ENCODE peak calls at places on chromosomes 16 and 17, in nine cellular contexts. One of them, this sample, is unnamed.

GRCh38 chr17:82317394-82318168 is at the start of gene CD7:
- DNase-seq in GM12865: no peak
- DNase-seq in lung: no peak
- DNase-seq in pancreas: no peak
- DNase-seq in cardiac fibroblast: no peak
- DNase-seq in mesothelial cell of epicardium: no peak
- DNase-seq in astrocyte of the cerebellum: no peak
- DNase-seq in H9: no peak
- DNase-seq in fibroblast of lung: no peak
- DNase-seq in this sample: no peak

GRCh38 chr17:7041607-7042506 is 2.0 kb downstream of the SLC16A11 start:
- DNase-seq in fibroblast of lung: no peak
- DNase-seq in astrocyte of the cerebellum: no peak
- DNase-seq in GM12865: no peak
- DNase-seq in lung: no peak
- DNase-seq in mesothelial cell of epicardium: no peak
- DNase-seq in H9: peak
- DNase-seq in pancreas: no peak
- DNase-seq in cardiac fibroblast: no peak
- DNase-seq in this sample: no peak

GRCh38 chr16:62869837-62870236 is 833.6 kb upstream of the CDH8 start:
- DNase-seq in astrocyte of the cerebellum: no peak
- DNase-seq in pancreas: no peak
- DNase-seq in GM12865: peak
- DNase-seq in fibroblast of lung: no peak
- DNase-seq in H9: no peak
- DNase-seq in mesothelial cell of epicardium: no peak
- DNase-seq in cardiac fibroblast: no peak
- DNase-seq in lung: no peak
- DNase-seq in this sample: no peak

GRCh38 chr16:70453891-70454220 is 539 bp upstream of the FCSK start:
- DNase-seq in H9: no peak
- DNase-seq in astrocyte of the cerebellum: no peak
- DNase-seq in fibroblast of lung: peak
- DNase-seq in lung: no peak
- DNase-seq in mesothelial cell of epicardium: no peak
- DNase-seq in GM12865: no peak
- DNase-seq in cardiac fibroblast: no peak
- DNase-seq in pancreas: no peak
- DNase-seq in this sample: no peak

GRCh38 chr17:39759204-39759603 is 21.5 kb downstream of the GRB7 start:
- DNase-seq in astrocyte of the cerebellum: no peak
- DNase-seq in GM12865: peak
- DNase-seq in lung: no peak
- DNase-seq in fibroblast of lung: no peak
- DNase-seq in mesothelial cell of epicardium: no peak
- DNase-seq in H9: no peak
- DNase-seq in cardiac fibroblast: no peak
- DNase-seq in pancreas: no peak
- DNase-seq in this sample: no peak

GRCh38 chr16:85061566-85061965 is 34.0 kb downstream of the KIAA0513 start:
- DNase-seq in cardiac fibroblast: no peak
- DNase-seq in GM12865: peak
- DNase-seq in H9: no peak
- DNase-seq in fibroblast of lung: no peak
- DNase-seq in pancreas: no peak
- DNase-seq in astrocyte of the cerebellum: no peak
- DNase-seq in mesothelial cell of epicardium: no peak
- DNase-seq in lung: peak
- DNase-seq in this sample: peak

GRCh38 chr16:28826141-28826540 is 3.3 kb downstream of the ATXN2L start:
- DNase-seq in fibroblast of lung: peak
- DNase-seq in mesothelial cell of epicardium: no peak
- DNase-seq in lung: no peak
- DNase-seq in H9: no peak
- DNase-seq in pancreas: no peak
- DNase-seq in astrocyte of the cerebellum: no peak
- DNase-seq in GM12865: no peak
- DNase-seq in cardiac fibroblast: peak
- DNase-seq in this sample: no peak

GRCh38 chr16:31513126-31513525 is 4.9 kb upstream of the RUSF1 start:
- DNase-seq in lung: no peak
- DNase-seq in GM12865: no peak
- DNase-seq in cardiac fibroblast: peak
- DNase-seq in mesothelial cell of epicardium: no peak
- DNase-seq in H9: no peak
- DNase-seq in pancreas: no peak
- DNase-seq in fibroblast of lung: peak
- DNase-seq in astrocyte of the cerebellum: no peak
- DNase-seq in this sample: no peak

GRCh38 chr16:53052519-53053501 is at the start of gene CHD9NB:
- DNase-seq in GM12865: peak
- DNase-seq in H9: no peak
- DNase-seq in astrocyte of the cerebellum: no peak
- DNase-seq in lung: peak
- DNase-seq in cardiac fibroblast: peak
- DNase-seq in pancreas: no peak
- DNase-seq in fibroblast of lung: peak
- DNase-seq in mesothelial cell of epicardium: no peak
- DNase-seq in this sample: no peak

GRCh38 chr16:82700541-82701240 is 73.9 kb downstream of the CDH13 start:
- DNase-seq in H9: no peak
- DNase-seq in GM12865: peak
- DNase-seq in pancreas: no peak
- DNase-seq in lung: no peak
- DNase-seq in astrocyte of the cerebellum: no peak
- DNase-seq in fibroblast of lung: peak
- DNase-seq in mesothelial cell of epicardium: no peak
- DNase-seq in cardiac fibroblast: peak
- DNase-seq in this sample: no peak

GRCh38 chr16:85812031-85812807 is 12.7 kb downstream of the COX4I1 start:
- DNase-seq in mesothelial cell of epicardium: no peak
- DNase-seq in cardiac fibroblast: no peak
- DNase-seq in pancreas: no peak
- DNase-seq in H9: no peak
- DNase-seq in lung: no peak
- DNase-seq in astrocyte of the cerebellum: no peak
- DNase-seq in fibroblast of lung: no peak
- DNase-seq in GM12865: no peak
- DNase-seq in this sample: no peak

GRCh38 chr17:55324296-55324978 is 59.7 kb downstream of the HLF start:
- DNase-seq in fibroblast of lung: no peak
- DNase-seq in astrocyte of the cerebellum: no peak
- DNase-seq in pancreas: no peak
- DNase-seq in cardiac fibroblast: no peak
- DNase-seq in lung: no peak
- DNase-seq in GM12865: no peak
- DNase-seq in mesothelial cell of epicardium: no peak
- DNase-seq in H9: no peak
- DNase-seq in this sample: no peak

GRCh38 chr16:84041421-84041820 is 1.2 kb downstream of the SLC38A8 start:
- DNase-seq in fibroblast of lung: no peak
- DNase-seq in mesothelial cell of epicardium: no peak
- DNase-seq in GM12865: no peak
- DNase-seq in pancreas: no peak
- DNase-seq in lung: no peak
- DNase-seq in cardiac fibroblast: no peak
- DNase-seq in H9: no peak
- DNase-seq in astrocyte of the cerebellum: no peak
- DNase-seq in this sample: peak

GRCh38 chr16:24035127-24035842 is 199.5 kb downstream of the PRKCB start:
- DNase-seq in lung: no peak
- DNase-seq in fibroblast of lung: no peak
- DNase-seq in GM12865: peak
- DNase-seq in pancreas: no peak
- DNase-seq in H9: no peak
- DNase-seq in mesothelial cell of epicardium: no peak
- DNase-seq in astrocyte of the cerebellum: no peak
- DNase-seq in cardiac fibroblast: no peak
- DNase-seq in this sample: no peak
- TF ChIP-seq CTCF in lung: no peak
- TF ChIP-seq CTCF in fibroblast of lung: no peak
- TF ChIP-seq CTCF in GM12865: no peak
- TF ChIP-seq CTCF in pancreas: no peak
- TF ChIP-seq CTCF in H9: no peak
- TF ChIP-seq CTCF in mesothelial cell of epicardium: no peak
- TF ChIP-seq CTCF in astrocyte of the cerebellum: no peak
- TF ChIP-seq CTCF in cardiac fibroblast: no peak
- TF ChIP-seq CTCF in this sample: no peak

DNA sequence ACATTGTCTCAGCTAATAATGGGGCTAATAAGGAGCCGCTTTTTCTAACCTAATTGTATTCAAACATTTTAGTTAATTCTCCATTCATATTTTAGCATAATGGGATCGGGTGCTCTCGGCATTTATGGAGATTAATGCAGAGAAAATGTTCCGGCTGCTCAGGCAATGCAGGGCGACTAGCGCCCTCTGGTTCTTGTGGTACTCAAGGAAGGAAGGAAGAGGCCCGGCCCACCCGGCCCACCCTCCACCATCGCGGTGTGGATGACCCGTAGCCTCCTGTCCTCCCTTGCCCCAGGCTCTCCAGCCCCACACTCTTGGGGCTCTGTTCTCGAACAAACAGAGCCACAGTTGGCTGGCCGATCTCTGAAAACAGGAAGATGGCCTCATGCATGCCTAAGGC is 21.1 kb upstream of the ABCC3 start:
- DNase-seq in pancreas: no peak
- DNase-seq in astrocyte of the cerebellum: no peak
- DNase-seq in GM12865: no peak
- DNase-seq in cardiac fibroblast: no peak
- DNase-seq in fibroblast of lung: no peak
- DNase-seq in H9: no peak
- DNase-seq in mesothelial cell of epicardium: no peak
- DNase-seq in lung: no peak
- DNase-seq in this sample: no peak
- TF ChIP-seq CTCF in pancreas: no peak
- TF ChIP-seq CTCF in astrocyte of the cerebellum: no peak
- TF ChIP-seq CTCF in GM12865: no peak
- TF ChIP-seq CTCF in cardiac fibroblast: no peak
- TF ChIP-seq CTCF in fibroblast of lung: peak
- TF ChIP-seq CTCF in H9: peak
- TF ChIP-seq CTCF in mesothelial cell of epicardium: no peak
- TF ChIP-seq CTCF in lung: no peak
- TF ChIP-seq CTCF in this sample: peak

GRCh38 chr16:57522960-57523359 is 13.4 kb downstream of the CCDC102A start:
- DNase-seq in mesothelial cell of epicardium: no peak
- DNase-seq in astrocyte of the cerebellum: no peak
- DNase-seq in lung: no peak
- DNase-seq in pancreas: no peak
- DNase-seq in GM12865: peak
- DNase-seq in fibroblast of lung: no peak
- DNase-seq in H9: no peak
- DNase-seq in cardiac fibroblast: no peak
- DNase-seq in this sample: no peak

GRCh38 chr16:57517397-57518367 is 18.7 kb downstream of the CCDC102A start:
- DNase-seq in H9: no peak
- DNase-seq in fibroblast of lung: no peak
- DNase-seq in GM12865: no peak
- DNase-seq in lung: no peak
- DNase-seq in cardiac fibroblast: no peak
- DNase-seq in pancreas: no peak
- DNase-seq in mesothelial cell of epicardium: no peak
- DNase-seq in astrocyte of the cerebellum: no peak
- DNase-seq in this sample: no peak

GRCh38 chr16:57518922-57519321 is 17.4 kb downstream of the CCDC102A start:
- DNase-seq in H9: no peak
- DNase-seq in mesothelial cell of epicardium: no peak
- DNase-seq in pancreas: no peak
- DNase-seq in lung: no peak
- DNase-seq in fibroblast of lung: no peak
- DNase-seq in cardiac fibroblast: no peak
- DNase-seq in GM12865: no peak
- DNase-seq in astrocyte of the cerebellum: no peak
- DNase-seq in this sample: no peak

GRCh38 chr16:57518520-57518919 is 17.9 kb downstream of the CCDC102A start:
- DNase-seq in H9: peak
- DNase-seq in mesothelial cell of epicardium: no peak
- DNase-seq in cardiac fibroblast: no peak
- DNase-seq in fibroblast of lung: no peak
- DNase-seq in astrocyte of the cerebellum: no peak
- DNase-seq in pancreas: no peak
- DNase-seq in lung: no peak
- DNase-seq in GM12865: no peak
- DNase-seq in this sample: no peak

DNA sequence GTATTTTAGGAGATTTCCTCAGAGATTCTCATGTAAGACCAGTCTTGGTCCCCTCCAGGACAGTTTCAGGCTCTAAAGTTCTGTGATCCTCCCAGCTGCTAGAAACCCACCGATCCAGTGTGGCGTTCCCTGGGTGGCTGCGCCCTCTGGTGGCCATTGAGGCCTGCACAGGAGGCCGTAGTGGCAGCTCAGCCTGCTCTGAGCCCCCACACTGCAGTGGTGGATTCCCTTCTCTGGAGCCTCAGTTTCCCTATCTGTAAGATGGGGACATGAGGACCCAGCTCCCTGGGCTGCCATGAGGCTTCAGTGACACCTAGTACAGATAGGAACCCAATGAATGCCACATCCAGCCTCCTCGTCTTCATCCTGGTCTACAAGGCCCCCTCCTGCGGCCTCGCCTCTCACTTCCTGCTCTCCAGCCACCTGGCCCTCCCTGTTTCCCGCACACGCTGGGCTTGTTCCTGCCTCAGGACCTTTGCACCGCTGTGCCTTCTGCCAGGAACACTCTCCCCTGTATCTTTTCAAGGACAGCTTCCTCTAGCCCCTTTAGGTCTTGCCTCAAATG is 16.5 kb downstream of the CCDC102A start:
- DNase-seq in H9: peak
- DNase-seq in lung: peak
- DNase-seq in astrocyte of the cerebellum: peak
- DNase-seq in GM12865: peak
- DNase-seq in mesothelial cell of epicardium: peak
- DNase-seq in cardiac fibroblast: peak
- DNase-seq in fibroblast of lung: peak
- DNase-seq in pancreas: peak
- DNase-seq in this sample: peak
- TF ChIP-seq CTCF in H9: peak
- TF ChIP-seq CTCF in lung: peak
- TF ChIP-seq CTCF in astrocyte of the cerebellum: peak
- TF ChIP-seq CTCF in GM12865: peak
- TF ChIP-seq CTCF in mesothelial cell of epicardium: peak
- TF ChIP-seq CTCF in cardiac fibroblast: peak
- TF ChIP-seq CTCF in fibroblast of lung: peak
- TF ChIP-seq CTCF in pancreas: peak
- TF ChIP-seq CTCF in this sample: peak

GRCh38 chr17:74002241-74002640 is 201.2 kb upstream of the RPL38 start:
- DNase-seq in cardiac fibroblast: no peak
- DNase-seq in lung: no peak
- DNase-seq in pancreas: no peak
- DNase-seq in astrocyte of the cerebellum: no peak
- DNase-seq in GM12865: no peak
- DNase-seq in fibroblast of lung: no peak
- DNase-seq in H9: no peak
- DNase-seq in mesothelial cell of epicardium: no peak
- DNase-seq in this sample: no peak

GRCh38 chr17:73999246-73999645 is 204.2 kb upstream of the RPL38 start:
- DNase-seq in fibroblast of lung: no peak
- DNase-seq in astrocyte of the cerebellum: no peak
- DNase-seq in mesothelial cell of epicardium: no peak
- DNase-seq in lung: no peak
- DNase-seq in cardiac fibroblast: no peak
- DNase-seq in pancreas: no peak
- DNase-seq in H9: no peak
- DNase-seq in GM12865: no peak
- DNase-seq in this sample: no peak

GRCh38 chr17:73998246-73999220 is 204.9 kb upstream of the RPL38 start:
- DNase-seq in lung: peak
- DNase-seq in GM12865: peak
- DNase-seq in mesothelial cell of epicardium: no peak
- DNase-seq in fibroblast of lung: no peak
- DNase-seq in H9: peak
- DNase-seq in cardiac fibroblast: no peak
- DNase-seq in pancreas: peak
- DNase-seq in astrocyte of the cerebellum: no peak
- DNase-seq in this sample: no peak
- TF ChIP-seq CTCF in lung: peak
- TF ChIP-seq CTCF in GM12865: peak
- TF ChIP-seq CTCF in mesothelial cell of epicardium: peak
- TF ChIP-seq CTCF in fibroblast of lung: peak
- TF ChIP-seq CTCF in H9: peak
- TF ChIP-seq CTCF in cardiac fibroblast: peak
- TF ChIP-seq CTCF in pancreas: peak
- TF ChIP-seq CTCF in astrocyte of the cerebellum: peak
- TF ChIP-seq CTCF in this sample: peak

This sample was measured in heart left ventricle.